ENCODE peak calls at places on chromosomes 16 and 17, in six cellular contexts. One of them, this sample, is unnamed.

GRCh38 chr16:89380681-89381080 is 109.7 kb downstream of the ANKRD11 start:
- DNase-seq in AG09309: no peak
- DNase-seq in mesenchymal stem cell: no peak
- DNase-seq in neural progenitor cell: no peak
- DNase-seq in WERI-Rb-1: no peak
- DNase-seq in GM23338: no peak
- DNase-seq in this sample: no peak

GRCh38 chr16:48384982-48385271 is 286 bp downstream of the SIAH1 start:
- DNase-seq in mesenchymal stem cell: peak; percentile 42
- DNase-seq in GM23338: peak; percentile 54
- DNase-seq in AG09309: no peak
- DNase-seq in WERI-Rb-1: peak; percentile 55
- DNase-seq in neural progenitor cell: no peak
- DNase-seq in this sample: no peak

GRCh38 chr17:73342057-73342522 is 30.3 kb upstream of the CDC42EP4 start:
- DNase-seq in mesenchymal stem cell: peak; percentile 85
- DNase-seq in GM23338: peak; percentile 89
- DNase-seq in neural progenitor cell: peak; percentile 93
- DNase-seq in AG09309: no peak
- DNase-seq in WERI-Rb-1: peak; percentile 98
- DNase-seq in this sample: peak; percentile 79

GRCh38 chr17:14986127-14986526 is 279.0 kb downstream of the PMP22 start:
- DNase-seq in mesenchymal stem cell: peak; percentile 44
- DNase-seq in WERI-Rb-1: no peak
- DNase-seq in AG09309: no peak
- DNase-seq in GM23338: no peak
- DNase-seq in neural progenitor cell: no peak
- DNase-seq in this sample: no peak

GRCh38 chr16:11835891-11836652 is 15.3 kb downstream of the RSL1D1 start:
- DNase-seq in AG09309: no peak
- DNase-seq in neural progenitor cell: no peak
- DNase-seq in WERI-Rb-1: peak; percentile 75
- DNase-seq in mesenchymal stem cell: peak; percentile 70
- DNase-seq in GM23338: peak; percentile 41
- DNase-seq in this sample: peak; percentile 63

GRCh38 chr17:61974115-61974514 is 46.3 kb upstream of the INTS2 start:
- DNase-seq in GM23338: no peak
- DNase-seq in mesenchymal stem cell: no peak
- DNase-seq in neural progenitor cell: no peak
- DNase-seq in AG09309: no peak
- DNase-seq in WERI-Rb-1: no peak
- DNase-seq in this sample: no peak

GRCh38 chr17:32445075-32445427 is 741 bp downstream of the PSMD11 start:
- DNase-seq in neural progenitor cell: peak; percentile 48
- DNase-seq in AG09309: no peak
- DNase-seq in WERI-Rb-1: peak; percentile 27
- DNase-seq in GM23338: peak; percentile 55
- DNase-seq in mesenchymal stem cell: peak; percentile 85
- DNase-seq in this sample: peak; percentile 24

GRCh38 chr17:43992641-43993040 is 11.8 kb upstream of the NAGS start:
- DNase-seq in neural progenitor cell: no peak
- DNase-seq in WERI-Rb-1: no peak
- DNase-seq in GM23338: no peak
- DNase-seq in AG09309: no peak
- DNase-seq in mesenchymal stem cell: no peak
- DNase-seq in this sample: no peak

GRCh38 chr17:13931111-13931526 is 138.2 kb upstream of the COX10 start:
- DNase-seq in mesenchymal stem cell: peak; percentile 36
- DNase-seq in GM23338: no peak
- DNase-seq in WERI-Rb-1: no peak
- DNase-seq in neural progenitor cell: no peak
- DNase-seq in AG09309: peak; percentile 23
- DNase-seq in this sample: peak; percentile 73

GRCh38 chr17:45108595-45109521 is 23.5 kb downstream of the PLCD3 start:
- DNase-seq in GM23338: no peak
- DNase-seq in AG09309: no peak
- DNase-seq in mesenchymal stem cell: no peak
- DNase-seq in neural progenitor cell: no peak
- DNase-seq in WERI-Rb-1: no peak
- DNase-seq in this sample: no peak

GRCh38 chr17:67258836-67259468 is 14.0 kb upstream of the HELZ start:
- DNase-seq in WERI-Rb-1: no peak
- DNase-seq in GM23338: no peak
- DNase-seq in AG09309: no peak
- DNase-seq in neural progenitor cell: no peak
- DNase-seq in mesenchymal stem cell: no peak
- DNase-seq in this sample: no peak

GRCh38 chr16:88905563-88905962 is 39.1 kb upstream of the PABPN1L start:
- DNase-seq in GM23338: peak; percentile 81
- DNase-seq in WERI-Rb-1: no peak
- DNase-seq in mesenchymal stem cell: no peak
- DNase-seq in neural progenitor cell: peak; percentile 79
- DNase-seq in AG09309: no peak
- DNase-seq in this sample: no peak

GRCh38 chr16:30049871-30050270 is 15.7 kb upstream of the ALDOA start:
- DNase-seq in GM23338: no peak
- DNase-seq in WERI-Rb-1: no peak
- DNase-seq in neural progenitor cell: no peak
- DNase-seq in mesenchymal stem cell: no peak
- DNase-seq in AG09309: no peak
- DNase-seq in this sample: no peak

GRCh38 chr16:123971-124370 is 14.5 kb downstream of the NPRL3 start:
- DNase-seq in mesenchymal stem cell: no peak
- DNase-seq in WERI-Rb-1: no peak
- DNase-seq in neural progenitor cell: no peak
- DNase-seq in GM23338: no peak
- DNase-seq in AG09309: no peak
- DNase-seq in this sample: no peak

GRCh38 chr17:80146121-80147034 is 550 bp downstream of the EIF4A3 start:
- DNase-seq in neural progenitor cell: peak; percentile 75
- DNase-seq in GM23338: peak; percentile 59
- DNase-seq in WERI-Rb-1: no peak
- DNase-seq in AG09309: no peak
- DNase-seq in mesenchymal stem cell: peak; percentile 45
- DNase-seq in this sample: no peak

GRCh38 chr17:78537217-78537860 is 39.9 kb downstream of the DNAH17 start:
- DNase-seq in WERI-Rb-1: no peak
- DNase-seq in neural progenitor cell: no peak
- DNase-seq in GM23338: no peak
- DNase-seq in AG09309: no peak
- DNase-seq in mesenchymal stem cell: no peak
- DNase-seq in this sample: no peak

GRCh38 chr17:63140255-63140654 is 174.2 kb downstream of the TANC2 start:
- DNase-seq in mesenchymal stem cell: peak; percentile 66
- DNase-seq in neural progenitor cell: no peak
- DNase-seq in GM23338: no peak
- DNase-seq in AG09309: no peak
- DNase-seq in WERI-Rb-1: no peak
- DNase-seq in this sample: peak; percentile 9

GRCh38 chr17:75346906-75347305 is 57.7 kb upstream of the SLC25A19 start:
- DNase-seq in AG09309: peak; percentile 24
- DNase-seq in neural progenitor cell: peak; percentile 58
- DNase-seq in mesenchymal stem cell: peak; percentile 45
- DNase-seq in WERI-Rb-1: peak; percentile 46
- DNase-seq in GM23338: peak; percentile 47
- DNase-seq in this sample: no peak

GRCh38 chr16:84178146-84178765 is 8.6 kb downstream of the TAF1C start:
- DNase-seq in AG09309: no peak
- DNase-seq in GM23338: no peak
- DNase-seq in WERI-Rb-1: no peak
- DNase-seq in mesenchymal stem cell: no peak
- DNase-seq in neural progenitor cell: no peak
- DNase-seq in this sample: no peak

GRCh38 chr16:1863681-1864460 is 8.1 kb downstream of the MEIOB start:
- DNase-seq in mesenchymal stem cell: peak; percentile 51
- DNase-seq in neural progenitor cell: peak; percentile 38
- DNase-seq in WERI-Rb-1: no peak
- DNase-seq in AG09309: peak; percentile 7
- DNase-seq in GM23338: peak; percentile 49
- DNase-seq in this sample: peak; percentile 23

GRCh38 chr16:12976491-12976890 is 75.1 kb downstream of the SHISA9 start:
- DNase-seq in mesenchymal stem cell: no peak
- DNase-seq in neural progenitor cell: no peak
- DNase-seq in GM23338: no peak
- DNase-seq in AG09309: no peak
- DNase-seq in WERI-Rb-1: no peak
- DNase-seq in this sample: no peak

GRCh38 chr17:6556121-6557039 is at the start of gene PITPNM3:
- DNase-seq in mesenchymal stem cell: peak; percentile 18
- DNase-seq in WERI-Rb-1: no peak
- DNase-seq in GM23338: peak; percentile 66
- DNase-seq in neural progenitor cell: peak; percentile 72
- DNase-seq in AG09309: no peak
- DNase-seq in this sample: no peak

GRCh38 chr17:70699408-70699807 is 530.1 kb downstream of the KCNJ2 start:
- DNase-seq in neural progenitor cell: no peak
- DNase-seq in mesenchymal stem cell: no peak
- DNase-seq in GM23338: no peak
- DNase-seq in AG09309: no peak
- DNase-seq in WERI-Rb-1: no peak
- DNase-seq in this sample: no peak

GRCh38 chr16:83458612-83459011 is 349.2 kb upstream of the HSBP1 start:
- DNase-seq in mesenchymal stem cell: peak; percentile 54
- DNase-seq in neural progenitor cell: no peak
- DNase-seq in GM23338: no peak
- DNase-seq in AG09309: peak; percentile 67
- DNase-seq in WERI-Rb-1: no peak
- DNase-seq in this sample: no peak

GRCh38 chr17:78263063-78263735 is 31.8 kb downstream of the TMEM235 start:
- DNase-seq in mesenchymal stem cell: peak; percentile 72
- DNase-seq in neural progenitor cell: no peak
- DNase-seq in WERI-Rb-1: peak; percentile 80
- DNase-seq in GM23338: no peak
- DNase-seq in AG09309: no peak
- DNase-seq in this sample: no peak

GRCh38 chr16:82776466-82777146 is 149.8 kb downstream of the CDH13 start:
- DNase-seq in WERI-Rb-1: no peak
- DNase-seq in GM23338: no peak
- DNase-seq in mesenchymal stem cell: peak; percentile 15
- DNase-seq in neural progenitor cell: no peak
- DNase-seq in AG09309: no peak
- DNase-seq in this sample: no peak

GRCh38 chr17:80025140-80025539 is 10.5 kb downstream of the TBC1D16 start:
- DNase-seq in neural progenitor cell: peak; percentile 52
- DNase-seq in GM23338: peak; percentile 63
- DNase-seq in AG09309: no peak
- DNase-seq in WERI-Rb-1: peak; percentile 100
- DNase-seq in mesenchymal stem cell: peak; percentile 34
- DNase-seq in this sample: no peak

GRCh38 chr17:62869885-62870580 is 61.9 kb upstream of the MARCHF10 start:
- DNase-seq in AG09309: no peak
- DNase-seq in mesenchymal stem cell: peak; percentile 96
- DNase-seq in GM23338: peak; percentile 97
- DNase-seq in neural progenitor cell: peak; percentile 72
- DNase-seq in WERI-Rb-1: no peak
- DNase-seq in this sample: peak; percentile 28

GRCh38 chr17:58982626-58983025 is 124.1 kb downstream of the TRIM37 start:
- DNase-seq in neural progenitor cell: no peak
- DNase-seq in AG09309: no peak
- DNase-seq in GM23338: no peak
- DNase-seq in WERI-Rb-1: no peak
- DNase-seq in mesenchymal stem cell: no peak
- DNase-seq in this sample: no peak
- H3K4me3 ChIP-seq in neural progenitor cell: no peak overlapping the region
- H3K4me3 ChIP-seq in AG09309: no peak overlapping the region
- H3K4me3 ChIP-seq in GM23338: no peak overlapping the region
- H3K4me3 ChIP-seq in WERI-Rb-1: no peak overlapping the region
- H3K4me3 ChIP-seq in mesenchymal stem cell: no peak overlapping the region
- H3K4me3 ChIP-seq in this sample: no peak overlapping the region

DNA sequence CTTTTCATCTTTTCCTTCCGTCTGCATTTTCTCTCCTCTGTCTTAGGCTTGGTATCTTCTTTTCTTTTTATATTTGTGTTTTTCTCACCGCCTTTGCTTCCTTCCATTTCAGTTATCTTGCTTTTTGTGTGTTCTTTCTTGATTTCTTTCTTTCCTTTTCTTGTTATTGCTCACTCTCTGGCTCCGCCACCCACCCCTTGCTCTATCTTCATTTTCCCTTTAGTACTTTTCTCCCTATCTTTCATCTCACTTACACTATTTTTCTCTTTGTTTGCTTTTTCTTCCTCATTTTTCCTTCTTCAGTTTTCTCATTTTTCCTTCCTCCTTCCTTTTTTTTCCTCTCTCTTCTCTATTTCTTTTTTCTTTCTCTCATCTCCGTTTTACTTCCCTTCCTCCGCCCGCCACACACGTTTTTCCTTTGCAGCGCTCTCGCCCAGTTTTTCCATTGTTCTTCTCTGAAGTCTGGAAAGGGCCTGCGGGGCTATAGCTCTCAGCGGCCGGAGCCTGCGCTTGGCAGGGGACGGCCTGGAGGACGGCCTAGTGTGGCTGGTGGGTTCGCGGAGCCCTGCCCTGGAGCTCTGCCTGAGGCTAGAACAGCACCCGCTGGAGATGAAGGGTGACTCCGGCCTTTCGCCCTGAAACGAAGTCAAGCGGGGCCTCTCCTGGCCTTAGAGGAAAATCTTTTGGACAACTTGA is 5.2 kb upstream of the HOXB13 start:
- DNase-seq in neural progenitor cell: peak; percentile 50
- DNase-seq in GM23338: no peak
- DNase-seq in AG09309: no peak
- DNase-seq in mesenchymal stem cell: no peak
- DNase-seq in WERI-Rb-1: no peak
- DNase-seq in this sample: no peak
- H3K4me3 ChIP-seq in neural progenitor cell: no peak overlapping the region
- H3K4me3 ChIP-seq in GM23338: peak overlapping the region; percentile 43
- H3K4me3 ChIP-seq in AG09309: no peak overlapping the region
- H3K4me3 ChIP-seq in mesenchymal stem cell: no peak overlapping the region
- H3K4me3 ChIP-seq in WERI-Rb-1: no peak overlapping the region
- H3K4me3 ChIP-seq in this sample: no peak overlapping the region

GRCh38 chr16:72093448-72094265 is at the start of the genes DHX38 and TXNL4B:
- DNase-seq in WERI-Rb-1: peak; percentile 95
- DNase-seq in GM23338: peak; percentile 99
- DNase-seq in AG09309: peak; percentile 97
- DNase-seq in mesenchymal stem cell: peak; percentile 100
- DNase-seq in neural progenitor cell: peak; percentile 99
- DNase-seq in this sample: peak; percentile 98
- H3K4me3 ChIP-seq in WERI-Rb-1: peak within 1 kb of the TSS; percentile 98
- H3K4me3 ChIP-seq in GM23338: peak within 1 kb of the TSS; percentile 89
- H3K4me3 ChIP-seq in AG09309: peak within 1 kb of the TSS; percentile 99
- H3K4me3 ChIP-seq in mesenchymal stem cell: peak within 1 kb of the TSS; percentile 93
- H3K4me3 ChIP-seq in neural progenitor cell: peak within 1 kb of the TSS; percentile 75
- H3K4me3 ChIP-seq in this sample: peak within 1 kb of the TSS; percentile 95

DNA sequence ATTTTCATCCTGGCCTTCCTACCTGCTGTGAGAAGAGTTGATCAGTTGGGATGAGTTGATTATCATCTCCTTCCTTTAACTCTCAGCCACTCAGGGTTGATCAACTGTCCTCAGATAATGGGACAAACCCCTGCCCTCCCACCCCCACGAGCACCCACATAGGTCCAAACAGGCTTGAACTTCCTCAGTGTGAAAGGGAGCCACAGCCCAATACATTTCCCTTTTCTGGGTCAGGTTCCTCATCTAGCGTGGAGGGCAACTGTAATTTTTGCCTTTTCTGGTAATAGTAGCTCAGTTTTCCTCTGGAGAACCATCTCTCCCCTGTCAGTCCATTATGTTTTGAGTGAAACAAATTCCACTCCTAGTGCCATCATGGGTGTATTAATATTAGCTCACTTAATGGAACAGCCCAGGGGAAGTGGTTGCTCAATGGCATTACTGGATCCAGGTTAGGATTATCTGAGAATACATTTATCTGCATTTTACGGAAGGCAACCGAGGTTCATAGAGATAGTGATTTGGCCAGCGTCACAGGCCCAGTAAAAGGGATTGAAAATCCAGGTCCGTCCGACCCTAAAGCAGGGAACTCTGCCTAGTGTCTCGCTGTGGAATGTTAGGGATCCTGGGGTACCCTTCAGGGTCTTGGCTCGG is 476 bp upstream of the LPCAT2 start:
- DNase-seq in GM23338: no peak
- DNase-seq in WERI-Rb-1: no peak
- DNase-seq in AG09309: no peak
- DNase-seq in neural progenitor cell: no peak
- DNase-seq in mesenchymal stem cell: no peak
- DNase-seq in this sample: no peak
- H3K4me3 ChIP-seq in GM23338: peak overlapping the region; percentile 79
- H3K4me3 ChIP-seq in WERI-Rb-1: peak overlapping the region; percentile 84
- H3K4me3 ChIP-seq in AG09309: no peak overlapping the region
- H3K4me3 ChIP-seq in neural progenitor cell: no peak overlapping the region
- H3K4me3 ChIP-seq in mesenchymal stem cell: peak overlapping the region; percentile 55
- H3K4me3 ChIP-seq in this sample: peak overlapping the region; percentile 66